ENCODE peak calls at places on chromosomes 2 and 18, in five cellular contexts. One of them, this sample, is unnamed.

GRCh38 chr2:191167766-191168165 is 17.0 kb upstream of the STAT4 start:
- DNase-seq in central memory CD4-positive, alpha-beta T cell: no peak
- DNase-seq in NCI-H1436: no peak
- DNase-seq in stimulated activated CD4-positive, alpha-beta T cell treated with anti-CD3 and anti-CD28 coated beads, TNF-alpha, amount 100 ng/mL, for 4 hours: no peak
- DNase-seq in erythroblast: no peak
- DNase-seq in this sample: no peak

GRCh38 chr2:207892676-207893402 is 123.1 kb upstream of the FZD5 start:
- DNase-seq in central memory CD4-positive, alpha-beta T cell: no peak
- DNase-seq in stimulated activated CD4-positive, alpha-beta T cell treated with anti-CD3 and anti-CD28 coated beads, TNF-alpha, amount 100 ng/mL, for 4 hours: no peak
- DNase-seq in NCI-H1436: no peak
- DNase-seq in erythroblast: no peak
- DNase-seq in this sample: no peak

GRCh38 chr2:204763974-204764703 is 218.9 kb downstream of the PARD3B start:
- DNase-seq in central memory CD4-positive, alpha-beta T cell: no peak
- DNase-seq in erythroblast: no peak
- DNase-seq in stimulated activated CD4-positive, alpha-beta T cell treated with anti-CD3 and anti-CD28 coated beads, TNF-alpha, amount 100 ng/mL, for 4 hours: no peak
- DNase-seq in NCI-H1436: no peak
- DNase-seq in this sample: no peak

GRCh38 chr2:179207047-179207446 is 57.6 kb downstream of the SESTD1 start:
- DNase-seq in erythroblast: no peak
- DNase-seq in NCI-H1436: no peak
- DNase-seq in central memory CD4-positive, alpha-beta T cell: no peak
- DNase-seq in stimulated activated CD4-positive, alpha-beta T cell treated with anti-CD3 and anti-CD28 coated beads, TNF-alpha, amount 100 ng/mL, for 4 hours: no peak
- DNase-seq in this sample: no peak

GRCh38 chr18:68847219-68847860 is 49.5 kb downstream of the CCDC102B start:
- DNase-seq in central memory CD4-positive, alpha-beta T cell: no peak
- DNase-seq in stimulated activated CD4-positive, alpha-beta T cell treated with anti-CD3 and anti-CD28 coated beads, TNF-alpha, amount 100 ng/mL, for 4 hours: no peak
- DNase-seq in erythroblast: peak; percentile 13
- DNase-seq in NCI-H1436: no peak
- DNase-seq in this sample: no peak

GRCh38 chr18:37778417-37779165 is 213.0 kb upstream of the CELF4 start:
- DNase-seq in stimulated activated CD4-positive, alpha-beta T cell treated with anti-CD3 and anti-CD28 coated beads, TNF-alpha, amount 100 ng/mL, for 4 hours: no peak
- DNase-seq in central memory CD4-positive, alpha-beta T cell: no peak
- DNase-seq in erythroblast: peak; percentile 49
- DNase-seq in NCI-H1436: peak; percentile 59
- DNase-seq in this sample: peak; percentile 22

GRCh38 chr2:224909885-224910517 is 132.3 kb downstream of the DOCK10 start:
- DNase-seq in erythroblast: no peak
- DNase-seq in central memory CD4-positive, alpha-beta T cell: peak; percentile 28
- DNase-seq in stimulated activated CD4-positive, alpha-beta T cell treated with anti-CD3 and anti-CD28 coated beads, TNF-alpha, amount 100 ng/mL, for 4 hours: no peak
- DNase-seq in NCI-H1436: no peak
- DNase-seq in this sample: peak; percentile 9

GRCh38 chr18:24459772-24460171 is 665 bp upstream of the HRH4 start:
- DNase-seq in NCI-H1436: no peak
- DNase-seq in central memory CD4-positive, alpha-beta T cell: no peak
- DNase-seq in erythroblast: no peak
- DNase-seq in stimulated activated CD4-positive, alpha-beta T cell treated with anti-CD3 and anti-CD28 coated beads, TNF-alpha, amount 100 ng/mL, for 4 hours: no peak
- DNase-seq in this sample: no peak

GRCh38 chr2:209331291-209331844 is 92.5 kb upstream of the MAP2 start:
- DNase-seq in stimulated activated CD4-positive, alpha-beta T cell treated with anti-CD3 and anti-CD28 coated beads, TNF-alpha, amount 100 ng/mL, for 4 hours: no peak
- DNase-seq in NCI-H1436: peak; percentile 62
- DNase-seq in erythroblast: peak; percentile 26
- DNase-seq in central memory CD4-positive, alpha-beta T cell: no peak
- DNase-seq in this sample: no peak

GRCh38 chr2:203543898-203544328 is 8.8 kb upstream of the RAPH1 start:
- DNase-seq in erythroblast: no peak
- DNase-seq in stimulated activated CD4-positive, alpha-beta T cell treated with anti-CD3 and anti-CD28 coated beads, TNF-alpha, amount 100 ng/mL, for 4 hours: no peak
- DNase-seq in central memory CD4-positive, alpha-beta T cell: no peak
- DNase-seq in NCI-H1436: no peak
- DNase-seq in this sample: no peak

GRCh38 chr2:232498452-232498851 is 10.8 kb upstream of the ECEL1 start:
- DNase-seq in central memory CD4-positive, alpha-beta T cell: no peak
- DNase-seq in stimulated activated CD4-positive, alpha-beta T cell treated with anti-CD3 and anti-CD28 coated beads, TNF-alpha, amount 100 ng/mL, for 4 hours: no peak
- DNase-seq in erythroblast: no peak
- DNase-seq in NCI-H1436: no peak
- DNase-seq in this sample: no peak

GRCh38 chr2:241410739-241411176 is 54.7 kb downstream of the FARP2 start:
- DNase-seq in erythroblast: no peak
- DNase-seq in NCI-H1436: no peak
- DNase-seq in stimulated activated CD4-positive, alpha-beta T cell treated with anti-CD3 and anti-CD28 coated beads, TNF-alpha, amount 100 ng/mL, for 4 hours: no peak
- DNase-seq in central memory CD4-positive, alpha-beta T cell: no peak
- DNase-seq in this sample: no peak

GRCh38 chr18:61129001-61129400 is 204.2 kb upstream of the CDH20 start:
- DNase-seq in stimulated activated CD4-positive, alpha-beta T cell treated with anti-CD3 and anti-CD28 coated beads, TNF-alpha, amount 100 ng/mL, for 4 hours: no peak
- DNase-seq in NCI-H1436: no peak
- DNase-seq in erythroblast: no peak
- DNase-seq in central memory CD4-positive, alpha-beta T cell: no peak
- DNase-seq in this sample: no peak

GRCh38 chr18:49214058-49214457 is 246.4 kb downstream of the DYM start:
- DNase-seq in central memory CD4-positive, alpha-beta T cell: no peak
- DNase-seq in NCI-H1436: no peak
- DNase-seq in stimulated activated CD4-positive, alpha-beta T cell treated with anti-CD3 and anti-CD28 coated beads, TNF-alpha, amount 100 ng/mL, for 4 hours: no peak
- DNase-seq in erythroblast: no peak
- DNase-seq in this sample: no peak

GRCh38 chr18:22020127-22020866 is 149.1 kb upstream of the GATA6 start:
- DNase-seq in central memory CD4-positive, alpha-beta T cell: no peak
- DNase-seq in erythroblast: no peak
- DNase-seq in NCI-H1436: no peak
- DNase-seq in stimulated activated CD4-positive, alpha-beta T cell treated with anti-CD3 and anti-CD28 coated beads, TNF-alpha, amount 100 ng/mL, for 4 hours: no peak
- DNase-seq in this sample: peak; percentile 79

GRCh38 chr18:37674570-37674969 is 109.0 kb upstream of the CELF4 start:
- DNase-seq in central memory CD4-positive, alpha-beta T cell: no peak
- DNase-seq in erythroblast: no peak
- DNase-seq in stimulated activated CD4-positive, alpha-beta T cell treated with anti-CD3 and anti-CD28 coated beads, TNF-alpha, amount 100 ng/mL, for 4 hours: no peak
- DNase-seq in NCI-H1436: no peak
- DNase-seq in this sample: no peak